ENCODE peak calls at places on chromosome 4, in seven cellular contexts. F is stomach, Y is tibial nerve, R is transverse colon, X is A549, U is H1, P is K562. A is an unnamed sample.

GRCh38 chr4:101127176-101127790 is 220.0 kb downstream of the PPP3CA start:
- DNase-seq in P (no peak), U (no peak), F (no peak), R (no peak), X (no peak), Y (no peak), A (no peak)

GRCh38 chr4:182010876-182011275 is 232.3 kb upstream of the TENM3 start:
- DNase-seq in P (no peak), X (no peak), F (no peak), Y (no peak), R (no peak), U (no peak), A (no peak)

GRCh38 chr4:156476359-156476758 is 495.2 kb downstream of the PDGFC start:
- DNase-seq in U (no peak), P (no peak), F (no peak), Y (no peak), R (no peak), X (peak; percentile 42), A (no peak)

GRCh38 chr4:1868293-1868692 is 2.9 kb upstream of the NSD2 start:
- DNase-seq in Y (no peak), F (peak; percentile 27), U (no peak), R (peak; percentile 72), X (peak; percentile 55), P (no peak), A (no peak)

GRCh38 chr4:146054676-146055075 is 116.1 kb upstream of the ZNF827 start:
- DNase-seq in R (no peak), P (no peak), U (no peak), X (no peak), Y (no peak), F (no peak), A (no peak)

GRCh38 chr4:83828601-83829000 is 292.7 kb downstream of the GPAT3 start:
- DNase-seq in R (no peak), U (no peak), F (no peak), X (no peak), Y (no peak), P (no peak), A (no peak)

GRCh38 chr4:86853209-86853608 is 4.0 kb upstream of the SLC10A6 start:
- DNase-seq in Y (no peak), X (no peak), P (no peak), R (no peak), F (no peak), U (no peak), A (no peak)

GRCh38 chr4:174170091-174170490 is 113.4 kb downstream of the FBXO8 start:
- DNase-seq in X (no peak), Y (no peak), F (no peak), R (no peak), U (no peak), P (no peak), A (no peak)

GRCh38 chr4:40881096-40881495 is 131.3 kb downstream of the NSUN7 start:
- DNase-seq in U (no peak), Y (no peak), P (no peak), X (no peak), R (no peak), F (no peak), A (no peak)

GRCh38 chr4:77699731-77700210 is 94.2 kb downstream of the CXCL13 start:
- DNase-seq in P (peak; percentile 13), X (peak; percentile 47), U (no peak), R (no peak), F (no peak), Y (no peak), A (no peak)

GRCh38 chr4:8709729-8710360 is 117.3 kb downstream of the CPZ start:
- DNase-seq in P (no peak), R (peak; percentile 2), F (no peak), X (no peak), U (peak; percentile 46), Y (no peak), A (no peak)

GRCh38 chr4:77031544-77031943 is 44.2 kb downstream of the CCNI start:
- DNase-seq in X (no peak), P (no peak), U (no peak), R (no peak), F (no peak), Y (no peak), A (no peak)

GRCh38 chr4:2259541-2260267 is 2.2 kb downstream of the MXD4 start:
- DNase-seq in P (no peak), Y (no peak), X (no peak), F (peak; percentile 21), R (peak; percentile 7), U (no peak), A (peak; percentile 32)

GRCh38 chr4:2393353-2394270 is 24.8 kb downstream of the ZFYVE28 start:
- DNase-seq in P (peak; percentile 81), Y (no peak), X (no peak), U (peak; percentile 80), R (peak; percentile 32), F (peak; percentile 49), A (no peak)

GRCh38 chr4:6474053-6474568 is 1.7 kb upstream of the PPP2R2C start:
- DNase-seq in U (peak; percentile 60), F (no peak), X (peak; percentile 56), P (peak; percentile 55), R (no peak), Y (no peak), A (peak; percentile 5)

GRCh38 chr4:72568959-72569718 is at the start of gene ADAMTS3:
- DNase-seq in F (peak; percentile 51), P (peak; percentile 87), Y (peak; percentile 35), R (peak; percentile 40), X (peak; percentile 2), U (peak; percentile 86), A (peak; percentile 84)

GRCh38 chr4:165369522-165369921 is 9.3 kb upstream of the CPE start:
- DNase-seq in Y (no peak), R (peak; percentile 22), X (no peak), P (no peak), F (no peak), U (no peak), A (no peak)

GRCh38 chr4:43163101-43163792 is 270.7 kb downstream of the GRXCR1 start:
- DNase-seq in U (no peak), Y (no peak), R (no peak), X (no peak), F (no peak), P (no peak), A (no peak)

GRCh38 chr4:186169942-186170802 is 21.2 kb upstream of the CYP4V2 start:
- DNase-seq in X (no peak), P (no peak), F (no peak), R (no peak), U (no peak), Y (no peak), A (no peak)

GRCh38 chr4:6231663-6232165 is 31.4 kb upstream of the JAKMIP1 start:
- DNase-seq in Y (no peak), F (no peak), P (no peak), X (no peak), R (no peak), U (no peak), A (no peak)

GRCh38 chr4:84451546-84451945 is 47.5 kb downstream of the NKX6-1 start:
- DNase-seq in R (no peak), P (no peak), F (no peak), U (no peak), Y (no peak), X (peak; percentile 6), A (no peak)

GRCh38 chr4:87975466-87975865 is at the start of gene SPP1:
- DNase-seq in P (no peak), R (no peak), Y (no peak), X (peak; percentile 76), F (no peak), U (no peak), A (no peak)

GRCh38 chr4:1568855-1569460 is 115.2 kb downstream of the FAM53A start:
- DNase-seq in F (no peak), X (no peak), U (no peak), P (no peak), Y (no peak), R (no peak), A (no peak)

GRCh38 chr4:48129307-48130014 is 4.6 kb downstream of the TXK start:
- DNase-seq in Y (no peak), R (peak; percentile 52), U (no peak), X (peak; percentile 7), F (no peak), P (peak; percentile 16), A (no peak)

GRCh38 chr4:169652535-169652934 is 32.2 kb downstream of the CLCN3 start:
- DNase-seq in Y (no peak), P (no peak), F (no peak), U (no peak), R (no peak), X (no peak), A (no peak)

GRCh38 chr4:70958681-70959080 is 34.8 kb upstream of the DCK start:
- DNase-seq in P (no peak), U (no peak), Y (no peak), X (no peak), F (no peak), R (no peak), A (no peak)

GRCh38 chr4:38943355-38943754 is 75.7 kb downstream of the FAM114A1 start:
- DNase-seq in P (no peak), X (no peak), R (peak; percentile 71), Y (no peak), U (no peak), F (peak; percentile 57), A (peak; percentile 70)
- TF ChIP-seq EP300 in P (no peak), X (no peak), R (peak; percentile 45), Y (no peak), U (no peak), F (no peak), A (no peak)

GRCh38 chr4:200936-201335 is 76.6 kb downstream of the ZNF718 start:
- DNase-seq in Y (no peak), F (no peak), U (no peak), P (no peak), X (no peak), R (no peak), A (no peak)
- H3K9me3 ChIP-seq in Y (no peaks in the 10 kb centered on the region), F (peaks cover 90% of the 10 kb centered on the region), U (peaks cover 42% of the 10 kb centered on the region), P (peaks cover under 1% of the 10 kb centered on the region), X (no peaks in the 10 kb centered on the region), R (peaks cover 12% of the 10 kb centered on the region), A (peaks cover 5% of the 10 kb centered on the region)

DNA sequence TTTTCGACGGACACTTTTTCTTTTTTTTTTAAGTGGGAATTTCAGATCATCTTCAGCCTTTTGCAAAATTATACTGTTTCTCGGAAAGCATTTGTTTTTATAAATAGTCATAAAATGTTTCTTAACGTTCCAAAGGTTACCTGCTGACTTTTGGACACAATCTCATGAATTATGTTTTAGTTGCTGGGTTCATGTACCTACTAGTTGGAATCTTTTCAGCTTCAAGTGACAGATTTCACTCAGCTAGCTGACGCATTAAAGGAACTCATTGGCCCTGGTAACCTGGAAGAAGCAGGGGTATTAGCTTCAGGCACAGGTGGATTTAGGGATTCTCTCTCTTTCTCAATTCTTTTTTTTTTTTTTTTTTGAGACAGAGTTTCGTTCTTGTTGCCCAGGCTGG is 66.5 kb downstream of the TMEM131L start:
- DNase-seq in X (no peak), P (no peak), F (no peak), R (no peak), Y (no peak), U (no peak), A (no peak)
- H3K4me1 ChIP-seq in X (no peaks in the 10 kb centered on the region), P (peaks cover 15% of the 10 kb centered on the region), F (peaks cover 66% of the 10 kb centered on the region), R (peaks cover 14% of the 10 kb centered on the region), Y (peaks cover 3% of the 10 kb centered on the region), U (peaks cover 15% of the 10 kb centered on the region), A (peaks cover 5% of the 10 kb centered on the region)

DNA sequence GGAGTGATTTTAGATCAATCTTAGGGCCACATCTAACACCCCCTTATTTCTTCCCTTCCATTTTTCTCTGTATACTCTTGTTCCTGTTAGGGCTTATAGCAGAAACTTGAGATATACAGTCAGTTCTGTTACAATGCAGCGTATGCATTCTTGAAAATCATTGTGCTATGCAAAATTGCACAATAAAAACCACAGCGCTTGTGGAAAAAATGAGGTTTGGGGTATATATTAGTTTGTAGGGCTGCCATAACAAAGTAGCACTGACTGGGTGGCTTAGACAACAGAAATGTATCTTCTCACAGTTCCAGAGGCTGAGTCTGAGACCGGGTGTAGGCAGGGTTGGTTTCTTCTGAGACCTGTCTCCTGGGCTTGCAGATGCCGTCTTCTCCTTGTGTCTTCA is 59.0 kb downstream of the WWC2 start:
- DNase-seq in F (no peak), X (no peak), U (no peak), P (no peak), R (no peak), Y (no peak), A (no peak)
- TF ChIP-seq EP300 in F (no peak), X (no peak), U (no peak), P (no peak), R (no peak), Y (no peak), A (no peak)